ENCODE peak calls at places on chromosomes 12 and 14, in seven cellular contexts. S is aorta, A is Daoy, B is GF-D8, U is psoas muscle, D is mucosa of descending colon, M is H54. K is an unnamed sample.

GRCh38 chr14:92780865-92781264 is 13.2 kb upstream of the GOLGA5 start:
- DNase-seq in A (no peak), U (no peak), B (no peak), S (no peak), M (no peak), D (no peak), K (no peak)

GRCh38 chr14:49868720-49869114 is 16.1 kb upstream of the NEMF start:
- DNase-seq in S (no peak), M (no peak), D (no peak), B (no peak), A (no peak), U (no peak), K (no peak)

GRCh38 chr14:54617467-54617866 is 50.5 kb downstream of the SAMD4A start:
- DNase-seq in S (no peak), M (no peak), U (no peak), A (no peak), B (no peak), D (no peak), K (no peak)

GRCh38 chr12:130827432-130827831 is 11.6 kb downstream of the STX2 start:
- DNase-seq in D (no peak), M (no peak), S (no peak), U (no peak), B (no peak), A (no peak), K (no peak)

GRCh38 chr12:68630050-68630449 is 19.4 kb downstream of the RAP1B start:
- DNase-seq in U (no peak), B (no peak), D (no peak), M (no peak), S (no peak), A (no peak), K (no peak)

GRCh38 chr12:78645956-78646355 is 218.6 kb upstream of the SYT1 start:
- DNase-seq in U (no peak), B (no peak), M (no peak), A (no peak), S (no peak), D (no peak), K (no peak)

GRCh38 chr14:102086346-102086971 is 385 bp downstream of the HSP90AA1 start:
- DNase-seq in U (peak), M (no peak), B (no peak), A (peak), S (peak), D (peak), K (peak)

GRCh38 chr14:91061309-91061887 is 957 bp upstream of the RPS6KA5 start:
- DNase-seq in D (no peak), S (no peak), U (no peak), B (peak), M (no peak), A (no peak), K (no peak)

GRCh38 chr12:28033538-28033915 is 61.0 kb upstream of the PTHLH start:
- DNase-seq in U (no peak), M (no peak), A (peak), S (no peak), D (no peak), B (no peak), K (no peak)

GRCh38 chr14:86420131-86420530 is 890.2 kb downstream of the FLRT2 start:
- DNase-seq in S (no peak), B (no peak), M (no peak), U (no peak), A (no peak), D (no peak), K (no peak)

GRCh38 chr12:2960432-2960956 is 1.3 kb downstream of the TEAD4 start:
- DNase-seq in A (peak), D (no peak), M (peak), U (no peak), B (no peak), S (no peak), K (no peak)

GRCh38 chr14:96508900-96509299 is 6.7 kb downstream of the PAPOLA start:
- DNase-seq in B (no peak), D (no peak), A (no peak), M (no peak), S (no peak), U (no peak), K (no peak)

GRCh38 chr14:45467023-45467422 is 214.0 kb upstream of the MIS18BP1 start:
- DNase-seq in S (no peak), M (no peak), B (no peak), U (no peak), A (no peak), D (no peak), K (no peak)

GRCh38 chr14:104775073-104775489 is 20.5 kb downstream of the AKT1 start:
- DNase-seq in M (no peak), S (no peak), U (no peak), B (no peak), D (no peak), A (no peak), K (no peak)

GRCh38 chr12:79006306-79006705 is 141.7 kb downstream of the SYT1 start:
- DNase-seq in A (peak), U (no peak), S (no peak), B (no peak), M (no peak), D (no peak), K (no peak)

GRCh38 chr14:54169254-54169924 is 212.8 kb upstream of the BMP4 start:
- DNase-seq in B (no peak), U (no peak), S (no peak), M (no peak), A (peak), D (no peak), K (no peak)

GRCh38 chr14:99166506-99166905 is 105.5 kb downstream of the BCL11B start:
- DNase-seq in D (no peak), U (no peak), S (no peak), B (no peak), A (no peak), M (no peak), K (no peak)

GRCh38 chr12:26185532-26186320 is 9.6 kb upstream of the SSPN start:
- DNase-seq in S (no peak), B (no peak), A (no peak), M (no peak), D (no peak), U (no peak), K (no peak)

GRCh38 chr12:110965574-110965973 is 45.2 kb upstream of the MYL2 start:
- DNase-seq in D (no peak), A (peak), B (no peak), U (no peak), M (no peak), S (no peak), K (no peak)

GRCh38 chr12:20212658-20213387 is 155.5 kb upstream of the PDE3A start:
- DNase-seq in D (peak), A (peak), M (peak), B (no peak), U (peak), S (peak), K (peak)

GRCh38 chr14:105836160-105836559 is 309.8 kb downstream of the TMEM121 start:
- DNase-seq in A (no peak), U (no peak), S (no peak), B (no peak), M (no peak), D (no peak), K (no peak)